ENCODE peak calls at places on chromosomes 4 and X, in nine cellular contexts. One of them, this sample, is unnamed.

GRCh38 chrX:31590581-31591113 is 518.8 kb upstream of the FTHL17 start:
- DNase-seq in HT1080: peak
- DNase-seq in H7: no peak
- DNase-seq in germinal center: no peak
- DNase-seq in ACHN: peak
- DNase-seq in PC-3: peak
- DNase-seq in tibial artery: no peak
- DNase-seq in stimulated activated naive CD4-positive, alpha-beta T cell treated with Interleukin-2 at 50 U/mL for 16 hours: no peak
- DNase-seq in kidney glomerular epithelial cell: peak
- DNase-seq in this sample: no peak

GRCh38 chr4:26692014-26692726 is 108.3 kb downstream of the TBC1D19 start:
- DNase-seq in HT1080: peak
- DNase-seq in H7: peak
- DNase-seq in germinal center: no peak
- DNase-seq in ACHN: no peak
- DNase-seq in PC-3: peak
- DNase-seq in tibial artery: no peak
- DNase-seq in stimulated activated naive CD4-positive, alpha-beta T cell treated with Interleukin-2 at 50 U/mL for 16 hours: no peak
- DNase-seq in kidney glomerular epithelial cell: no peak
- DNase-seq in this sample: no peak

GRCh38 chrX:151174581-151175282 is 1.7 kb upstream of the GPR50 start:
- DNase-seq in HT1080: no peak
- DNase-seq in H7: peak
- DNase-seq in germinal center: no peak
- DNase-seq in ACHN: no peak
- DNase-seq in PC-3: no peak
- DNase-seq in tibial artery: no peak
- DNase-seq in stimulated activated naive CD4-positive, alpha-beta T cell treated with Interleukin-2 at 50 U/mL for 16 hours: no peak
- DNase-seq in kidney glomerular epithelial cell: no peak
- DNase-seq in this sample: no peak

GRCh38 chr4:4782969-4783368 is 76.5 kb upstream of the MSX1 start:
- DNase-seq in HT1080: no peak
- DNase-seq in H7: no peak
- DNase-seq in germinal center: no peak
- DNase-seq in ACHN: no peak
- DNase-seq in PC-3: peak
- DNase-seq in tibial artery: peak
- DNase-seq in stimulated activated naive CD4-positive, alpha-beta T cell treated with Interleukin-2 at 50 U/mL for 16 hours: no peak
- DNase-seq in kidney glomerular epithelial cell: no peak
- DNase-seq in this sample: no peak

GRCh38 chr4:154611833-154612232 is 623 bp downstream of the FGG start:
- DNase-seq in HT1080: no peak
- DNase-seq in H7: no peak
- DNase-seq in germinal center: no peak
- DNase-seq in ACHN: no peak
- DNase-seq in PC-3: no peak
- DNase-seq in tibial artery: no peak
- DNase-seq in stimulated activated naive CD4-positive, alpha-beta T cell treated with Interleukin-2 at 50 U/mL for 16 hours: no peak
- DNase-seq in kidney glomerular epithelial cell: no peak
- DNase-seq in this sample: no peak

GRCh38 chr4:61716437-61716836 is 516.3 kb downstream of the ADGRL3 start:
- DNase-seq in HT1080: no peak
- DNase-seq in H7: no peak
- DNase-seq in germinal center: no peak
- DNase-seq in ACHN: no peak
- DNase-seq in PC-3: no peak
- DNase-seq in tibial artery: no peak
- DNase-seq in stimulated activated naive CD4-positive, alpha-beta T cell treated with Interleukin-2 at 50 U/mL for 16 hours: no peak
- DNase-seq in kidney glomerular epithelial cell: no peak
- DNase-seq in this sample: no peak

GRCh38 chrX:134171661-134172587 is 65.1 kb upstream of the CCDC160 start:
- DNase-seq in HT1080: no peak
- DNase-seq in H7: peak
- DNase-seq in germinal center: peak
- DNase-seq in ACHN: peak
- DNase-seq in PC-3: no peak
- DNase-seq in tibial artery: peak
- DNase-seq in stimulated activated naive CD4-positive, alpha-beta T cell treated with Interleukin-2 at 50 U/mL for 16 hours: peak
- DNase-seq in kidney glomerular epithelial cell: no peak
- DNase-seq in this sample: peak

GRCh38 chr4:64533159-64533558 is 123.9 kb upstream of the TECRL start:
- DNase-seq in HT1080: no peak
- DNase-seq in H7: no peak
- DNase-seq in germinal center: no peak
- DNase-seq in ACHN: no peak
- DNase-seq in PC-3: no peak
- DNase-seq in tibial artery: no peak
- DNase-seq in stimulated activated naive CD4-positive, alpha-beta T cell treated with Interleukin-2 at 50 U/mL for 16 hours: no peak
- DNase-seq in kidney glomerular epithelial cell: no peak
- DNase-seq in this sample: no peak

GRCh38 chrX:17743913-17744312 is 6.6 kb downstream of the SCML1 start:
- DNase-seq in HT1080: peak
- DNase-seq in H7: no peak
- DNase-seq in germinal center: no peak
- DNase-seq in ACHN: no peak
- DNase-seq in PC-3: peak
- DNase-seq in tibial artery: no peak
- DNase-seq in stimulated activated naive CD4-positive, alpha-beta T cell treated with Interleukin-2 at 50 U/mL for 16 hours: no peak
- DNase-seq in kidney glomerular epithelial cell: no peak
- DNase-seq in this sample: no peak

GRCh38 chrX:43813898-43814297 is 68.4 kb downstream of the MAOB start:
- DNase-seq in HT1080: peak
- DNase-seq in H7: peak
- DNase-seq in germinal center: no peak
- DNase-seq in ACHN: peak
- DNase-seq in PC-3: peak
- DNase-seq in tibial artery: no peak
- DNase-seq in stimulated activated naive CD4-positive, alpha-beta T cell treated with Interleukin-2 at 50 U/mL for 16 hours: no peak
- DNase-seq in kidney glomerular epithelial cell: no peak
- DNase-seq in this sample: no peak

GRCh38 chrX:15646543-15646942 is 18.1 kb downstream of the CLTRN start:
- DNase-seq in HT1080: no peak
- DNase-seq in H7: peak
- DNase-seq in germinal center: no peak
- DNase-seq in ACHN: no peak
- DNase-seq in PC-3: no peak
- DNase-seq in tibial artery: no peak
- DNase-seq in stimulated activated naive CD4-positive, alpha-beta T cell treated with Interleukin-2 at 50 U/mL for 16 hours: no peak
- DNase-seq in kidney glomerular epithelial cell: no peak
- DNase-seq in this sample: no peak

GRCh38 chr4:117085185-117085701 is at the start of gene TRAM1L1:
- DNase-seq in HT1080: no peak
- DNase-seq in H7: peak
- DNase-seq in germinal center: peak
- DNase-seq in ACHN: peak
- DNase-seq in PC-3: peak
- DNase-seq in tibial artery: peak
- DNase-seq in stimulated activated naive CD4-positive, alpha-beta T cell treated with Interleukin-2 at 50 U/mL for 16 hours: no peak
- DNase-seq in kidney glomerular epithelial cell: peak
- DNase-seq in this sample: peak

GRCh38 chr4:123577507-123577906 is 180.9 kb downstream of the SPRY1 start:
- DNase-seq in HT1080: no peak
- DNase-seq in H7: no peak
- DNase-seq in germinal center: no peak
- DNase-seq in ACHN: no peak
- DNase-seq in PC-3: no peak
- DNase-seq in tibial artery: no peak
- DNase-seq in stimulated activated naive CD4-positive, alpha-beta T cell treated with Interleukin-2 at 50 U/mL for 16 hours: no peak
- DNase-seq in kidney glomerular epithelial cell: no peak
- DNase-seq in this sample: no peak

GRCh38 chr4:82201303-82201702 is 172.5 kb downstream of the HNRNPD start:
- DNase-seq in HT1080: no peak
- DNase-seq in H7: no peak
- DNase-seq in germinal center: no peak
- DNase-seq in ACHN: no peak
- DNase-seq in PC-3: peak
- DNase-seq in tibial artery: no peak
- DNase-seq in stimulated activated naive CD4-positive, alpha-beta T cell treated with Interleukin-2 at 50 U/mL for 16 hours: no peak
- DNase-seq in kidney glomerular epithelial cell: no peak
- DNase-seq in this sample: no peak

GRCh38 chrX:2696698-2697215 is 5.7 kb downstream of the CD99 start:
- DNase-seq in HT1080: peak
- DNase-seq in H7: no peak
- DNase-seq in germinal center: peak
- DNase-seq in ACHN: no peak
- DNase-seq in PC-3: peak
- DNase-seq in tibial artery: no peak
- DNase-seq in stimulated activated naive CD4-positive, alpha-beta T cell treated with Interleukin-2 at 50 U/mL for 16 hours: no peak
- DNase-seq in kidney glomerular epithelial cell: no peak
- DNase-seq in this sample: peak

GRCh38 chr4:8707045-8707781 is 114.6 kb downstream of the CPZ start:
- DNase-seq in HT1080: no peak
- DNase-seq in H7: peak
- DNase-seq in germinal center: no peak
- DNase-seq in ACHN: no peak
- DNase-seq in PC-3: no peak
- DNase-seq in tibial artery: peak
- DNase-seq in stimulated activated naive CD4-positive, alpha-beta T cell treated with Interleukin-2 at 50 U/mL for 16 hours: no peak
- DNase-seq in kidney glomerular epithelial cell: no peak
- DNase-seq in this sample: no peak

GRCh38 chrX:71815906-71816156 is 52.7 kb downstream of the CXorf49B start:
- DNase-seq in HT1080: no peak
- DNase-seq in H7: no peak
- DNase-seq in germinal center: no peak
- DNase-seq in ACHN: no peak
- DNase-seq in PC-3: no peak
- DNase-seq in tibial artery: no peak
- DNase-seq in stimulated activated naive CD4-positive, alpha-beta T cell treated with Interleukin-2 at 50 U/mL for 16 hours: no peak
- DNase-seq in kidney glomerular epithelial cell: no peak
- DNase-seq in this sample: no peak

GRCh38 chr4:119479180-119479814 is 149.3 kb downstream of the PDE5A start:
- DNase-seq in HT1080: no peak
- DNase-seq in H7: no peak
- DNase-seq in germinal center: no peak
- DNase-seq in ACHN: no peak
- DNase-seq in PC-3: no peak
- DNase-seq in tibial artery: no peak
- DNase-seq in stimulated activated naive CD4-positive, alpha-beta T cell treated with Interleukin-2 at 50 U/mL for 16 hours: no peak
- DNase-seq in kidney glomerular epithelial cell: no peak
- DNase-seq in this sample: no peak

GRCh38 chr4:6453688-6453990 is 18.8 kb downstream of the PPP2R2C start:
- DNase-seq in HT1080: no peak
- DNase-seq in H7: no peak
- DNase-seq in germinal center: no peak
- DNase-seq in ACHN: no peak
- DNase-seq in PC-3: no peak
- DNase-seq in tibial artery: no peak
- DNase-seq in stimulated activated naive CD4-positive, alpha-beta T cell treated with Interleukin-2 at 50 U/mL for 16 hours: no peak
- DNase-seq in kidney glomerular epithelial cell: no peak
- DNase-seq in this sample: no peak

GRCh38 chr4:39367166-39367565 is 1.0 kb upstream of the RFC1 start:
- DNase-seq in HT1080: no peak
- DNase-seq in H7: no peak
- DNase-seq in germinal center: no peak
- DNase-seq in ACHN: no peak
- DNase-seq in PC-3: no peak
- DNase-seq in tibial artery: no peak
- DNase-seq in stimulated activated naive CD4-positive, alpha-beta T cell treated with Interleukin-2 at 50 U/mL for 16 hours: no peak
- DNase-seq in kidney glomerular epithelial cell: no peak
- DNase-seq in this sample: no peak

GRCh38 chr4:145293658-145294057 is 113.3 kb upstream of the OTUD4 start:
- DNase-seq in HT1080: no peak
- DNase-seq in H7: no peak
- DNase-seq in germinal center: no peak
- DNase-seq in ACHN: no peak
- DNase-seq in PC-3: peak
- DNase-seq in tibial artery: no peak
- DNase-seq in stimulated activated naive CD4-positive, alpha-beta T cell treated with Interleukin-2 at 50 U/mL for 16 hours: no peak
- DNase-seq in kidney glomerular epithelial cell: no peak
- DNase-seq in this sample: no peak

GRCh38 chr4:95585016-95585695 is 36.4 kb upstream of the UNC5C start:
- DNase-seq in HT1080: peak
- DNase-seq in H7: no peak
- DNase-seq in germinal center: no peak
- DNase-seq in ACHN: no peak
- DNase-seq in PC-3: peak
- DNase-seq in tibial artery: no peak
- DNase-seq in stimulated activated naive CD4-positive, alpha-beta T cell treated with Interleukin-2 at 50 U/mL for 16 hours: no peak
- DNase-seq in kidney glomerular epithelial cell: no peak
- DNase-seq in this sample: no peak

GRCh38 chr4:55008166-55009056 is 117.0 kb downstream of the KDR start:
- DNase-seq in HT1080: peak
- DNase-seq in H7: peak
- DNase-seq in germinal center: peak
- DNase-seq in ACHN: no peak
- DNase-seq in PC-3: peak
- DNase-seq in tibial artery: no peak
- DNase-seq in stimulated activated naive CD4-positive, alpha-beta T cell treated with Interleukin-2 at 50 U/mL for 16 hours: no peak
- DNase-seq in kidney glomerular epithelial cell: no peak
- DNase-seq in this sample: peak

GRCh38 chr4:126986828-126987227 is 645.9 kb upstream of the INTU start:
- DNase-seq in HT1080: peak
- DNase-seq in H7: no peak
- DNase-seq in germinal center: no peak
- DNase-seq in ACHN: peak
- DNase-seq in PC-3: peak
- DNase-seq in tibial artery: no peak
- DNase-seq in stimulated activated naive CD4-positive, alpha-beta T cell treated with Interleukin-2 at 50 U/mL for 16 hours: no peak
- DNase-seq in kidney glomerular epithelial cell: no peak
- DNase-seq in this sample: no peak

GRCh38 chrX:56130013-56130412 is 102.1 kb upstream of the KLF8 start:
- DNase-seq in HT1080: no peak
- DNase-seq in H7: no peak
- DNase-seq in germinal center: no peak
- DNase-seq in ACHN: no peak
- DNase-seq in PC-3: no peak
- DNase-seq in tibial artery: no peak
- DNase-seq in stimulated activated naive CD4-positive, alpha-beta T cell treated with Interleukin-2 at 50 U/mL for 16 hours: no peak
- DNase-seq in kidney glomerular epithelial cell: peak
- DNase-seq in this sample: no peak

GRCh38 chr4:118224239-118224829 is 128.5 kb downstream of the PRSS12 start:
- DNase-seq in HT1080: peak
- DNase-seq in H7: peak
- DNase-seq in germinal center: no peak
- DNase-seq in ACHN: peak
- DNase-seq in PC-3: peak
- DNase-seq in tibial artery: no peak
- DNase-seq in stimulated activated naive CD4-positive, alpha-beta T cell treated with Interleukin-2 at 50 U/mL for 16 hours: no peak
- DNase-seq in kidney glomerular epithelial cell: peak
- DNase-seq in this sample: peak

GRCh38 chr4:147570616-147571015 is 46.6 kb upstream of the TMEM184C start:
- DNase-seq in HT1080: no peak
- DNase-seq in H7: no peak
- DNase-seq in germinal center: no peak
- DNase-seq in ACHN: no peak
- DNase-seq in PC-3: no peak
- DNase-seq in tibial artery: no peak
- DNase-seq in stimulated activated naive CD4-positive, alpha-beta T cell treated with Interleukin-2 at 50 U/mL for 16 hours: no peak
- DNase-seq in kidney glomerular epithelial cell: no peak
- DNase-seq in this sample: no peak

This sample was measured in GM10248.